ENCODE peak calls at places on chromosomes 3 and 15, in seven cellular contexts. One of them, this sample, is unnamed.

GRCh38 chr3:8663177-8664061 is 18.8 kb upstream of the SSUH2 start:
- DNase-seq in SK-N-SH: peak; percentile 65
- DNase-seq in H1: peak; percentile 94
- DNase-seq in stomach: peak; percentile 85
- DNase-seq in GM23338: peak; percentile 98
- DNase-seq in HCT116: peak; percentile 71
- DNase-seq in Panc1: peak; percentile 38
- DNase-seq in this sample: peak; percentile 65

GRCh38 chr15:98324341-98324970 is 323.9 kb upstream of the IGF1R start:
- DNase-seq in SK-N-SH: no peak
- DNase-seq in H1: no peak
- DNase-seq in stomach: no peak
- DNase-seq in GM23338: no peak
- DNase-seq in HCT116: no peak
- DNase-seq in Panc1: no peak
- DNase-seq in this sample: no peak

GRCh38 chr3:102195198-102195948 is 239.4 kb upstream of the ZPLD1 start:
- DNase-seq in SK-N-SH: no peak
- DNase-seq in H1: no peak
- DNase-seq in stomach: peak; percentile 45
- DNase-seq in GM23338: no peak
- DNase-seq in HCT116: no peak
- DNase-seq in Panc1: no peak
- DNase-seq in this sample: no peak

GRCh38 chr15:66078196-66078928 is 175.2 kb downstream of the MEGF11 start:
- DNase-seq in SK-N-SH: no peak
- DNase-seq in H1: no peak
- DNase-seq in stomach: no peak
- DNase-seq in GM23338: peak; percentile 50
- DNase-seq in HCT116: no peak
- DNase-seq in Panc1: no peak
- DNase-seq in this sample: no peak

GRCh38 chr3:111692593-111693552 is 97.7 kb upstream of the ZBED2 start:
- DNase-seq in SK-N-SH: no peak
- DNase-seq in H1: no peak
- DNase-seq in stomach: no peak
- DNase-seq in GM23338: no peak
- DNase-seq in HCT116: no peak
- DNase-seq in Panc1: no peak
- DNase-seq in this sample: no peak

GRCh38 chr15:74988007-74988800 is 7.2 kb upstream of the SCAMP5 start:
- DNase-seq in SK-N-SH: peak; percentile 72
- DNase-seq in H1: peak; percentile 60
- DNase-seq in stomach: peak; percentile 49
- DNase-seq in GM23338: peak; percentile 87
- DNase-seq in HCT116: peak; percentile 41
- DNase-seq in Panc1: no peak
- DNase-seq in this sample: no peak

GRCh38 chr3:17775073-17775472 is 32.6 kb upstream of the TBC1D5 start:
- DNase-seq in SK-N-SH: no peak
- DNase-seq in H1: no peak
- DNase-seq in stomach: no peak
- DNase-seq in GM23338: no peak
- DNase-seq in HCT116: no peak
- DNase-seq in Panc1: no peak
- DNase-seq in this sample: no peak

GRCh38 chr15:60421544-60421943 is 23.8 kb upstream of the ANXA2 start:
- DNase-seq in SK-N-SH: no peak
- DNase-seq in H1: no peak
- DNase-seq in stomach: no peak
- DNase-seq in GM23338: no peak
- DNase-seq in HCT116: no peak
- DNase-seq in Panc1: no peak
- DNase-seq in this sample: no peak

GRCh38 chr3:183410280-183410679 is 18.1 kb downstream of the MCF2L2 start:
- DNase-seq in SK-N-SH: no peak
- DNase-seq in H1: no peak
- DNase-seq in stomach: no peak
- DNase-seq in GM23338: no peak
- DNase-seq in HCT116: no peak
- DNase-seq in Panc1: no peak
- DNase-seq in this sample: no peak

GRCh38 chr3:35908366-35909232 is 269.3 kb downstream of the ARPP21 start:
- DNase-seq in SK-N-SH: peak; percentile 23
- DNase-seq in H1: peak; percentile 85
- DNase-seq in stomach: peak; percentile 67
- DNase-seq in GM23338: peak; percentile 92
- DNase-seq in HCT116: peak; percentile 15
- DNase-seq in Panc1: peak; percentile 42
- DNase-seq in this sample: no peak

GRCh38 chr3:50166309-50167019 is 11.3 kb downstream of the SEMA3F start:
- DNase-seq in SK-N-SH: no peak
- DNase-seq in H1: no peak
- DNase-seq in stomach: no peak
- DNase-seq in GM23338: no peak
- DNase-seq in HCT116: no peak
- DNase-seq in Panc1: no peak
- DNase-seq in this sample: no peak

GRCh38 chr3:101729586-101729985 is 5.2 kb downstream of the CEP97 start:
- DNase-seq in SK-N-SH: no peak
- DNase-seq in H1: no peak
- DNase-seq in stomach: no peak
- DNase-seq in GM23338: no peak
- DNase-seq in HCT116: no peak
- DNase-seq in Panc1: no peak
- DNase-seq in this sample: no peak

GRCh38 chr3:13588971-13589370 is 40.0 kb downstream of the FBLN2 start:
- DNase-seq in SK-N-SH: no peak
- DNase-seq in H1: no peak
- DNase-seq in stomach: no peak
- DNase-seq in GM23338: no peak
- DNase-seq in HCT116: no peak
- DNase-seq in Panc1: no peak
- DNase-seq in this sample: no peak

GRCh38 chr15:66195621-66196230 is 57.8 kb downstream of the MEGF11 start:
- DNase-seq in SK-N-SH: no peak
- DNase-seq in H1: no peak
- DNase-seq in stomach: no peak
- DNase-seq in GM23338: no peak
- DNase-seq in HCT116: no peak
- DNase-seq in Panc1: no peak
- DNase-seq in this sample: no peak

GRCh38 chr15:98689431-98689861 is 41.1 kb downstream of the IGF1R start:
- DNase-seq in SK-N-SH: peak; percentile 73
- DNase-seq in H1: no peak
- DNase-seq in stomach: no peak
- DNase-seq in GM23338: no peak
- DNase-seq in HCT116: no peak
- DNase-seq in Panc1: no peak
- DNase-seq in this sample: no peak

GRCh38 chr15:93900476-93901400 is 330.6 kb upstream of the MCTP2 start:
- DNase-seq in SK-N-SH: no peak
- DNase-seq in H1: no peak
- DNase-seq in stomach: no peak
- DNase-seq in GM23338: peak; percentile 22
- DNase-seq in HCT116: no peak
- DNase-seq in Panc1: no peak
- DNase-seq in this sample: no peak

GRCh38 chr15:73283341-73283962 is 85.3 kb downstream of the HCN4 start:
- DNase-seq in SK-N-SH: no peak
- DNase-seq in H1: no peak
- DNase-seq in stomach: no peak
- DNase-seq in GM23338: no peak
- DNase-seq in HCT116: no peak
- DNase-seq in Panc1: no peak
- DNase-seq in this sample: no peak

DNA sequence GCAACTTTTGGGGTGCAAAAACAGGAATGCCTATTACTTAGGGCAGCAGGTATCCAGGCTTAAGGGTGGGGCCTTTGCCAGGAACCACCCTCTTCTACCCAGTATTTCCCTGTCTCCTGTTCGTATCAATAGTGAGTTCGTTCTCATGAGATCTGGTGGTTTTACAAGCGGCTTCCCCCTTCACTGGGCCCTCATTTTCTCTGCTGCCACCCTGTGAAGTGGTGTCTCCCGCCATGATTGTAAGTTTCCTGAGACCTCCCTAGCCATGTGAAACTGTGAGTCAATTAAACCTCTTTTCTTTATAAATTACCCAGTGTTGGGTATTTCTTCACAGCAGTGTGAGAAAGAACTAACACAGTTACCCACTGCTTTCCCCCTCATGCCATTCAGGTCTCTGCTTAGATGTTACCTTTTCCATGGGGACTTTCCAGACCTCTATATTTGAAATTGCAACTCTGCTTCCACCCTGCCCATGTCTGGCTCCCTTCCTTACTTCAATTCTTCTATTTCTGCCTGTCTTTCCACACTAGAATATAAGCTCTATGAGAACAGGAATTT is 23.9 kb upstream of the TRA2B start:
- DNase-seq in SK-N-SH: no peak
- DNase-seq in H1: no peak
- DNase-seq in stomach: no peak
- DNase-seq in GM23338: no peak
- DNase-seq in HCT116: no peak
- DNase-seq in Panc1: no peak
- DNase-seq in this sample: no peak
- TF ChIP-seq CTCF in SK-N-SH: no peak
- TF ChIP-seq CTCF in H1: no peak
- TF ChIP-seq CTCF in stomach: no peak
- TF ChIP-seq CTCF in GM23338: no peak
- TF ChIP-seq CTCF in HCT116: no peak
- TF ChIP-seq CTCF in Panc1: no peak
- TF ChIP-seq CTCF in this sample: no peak

DNA sequence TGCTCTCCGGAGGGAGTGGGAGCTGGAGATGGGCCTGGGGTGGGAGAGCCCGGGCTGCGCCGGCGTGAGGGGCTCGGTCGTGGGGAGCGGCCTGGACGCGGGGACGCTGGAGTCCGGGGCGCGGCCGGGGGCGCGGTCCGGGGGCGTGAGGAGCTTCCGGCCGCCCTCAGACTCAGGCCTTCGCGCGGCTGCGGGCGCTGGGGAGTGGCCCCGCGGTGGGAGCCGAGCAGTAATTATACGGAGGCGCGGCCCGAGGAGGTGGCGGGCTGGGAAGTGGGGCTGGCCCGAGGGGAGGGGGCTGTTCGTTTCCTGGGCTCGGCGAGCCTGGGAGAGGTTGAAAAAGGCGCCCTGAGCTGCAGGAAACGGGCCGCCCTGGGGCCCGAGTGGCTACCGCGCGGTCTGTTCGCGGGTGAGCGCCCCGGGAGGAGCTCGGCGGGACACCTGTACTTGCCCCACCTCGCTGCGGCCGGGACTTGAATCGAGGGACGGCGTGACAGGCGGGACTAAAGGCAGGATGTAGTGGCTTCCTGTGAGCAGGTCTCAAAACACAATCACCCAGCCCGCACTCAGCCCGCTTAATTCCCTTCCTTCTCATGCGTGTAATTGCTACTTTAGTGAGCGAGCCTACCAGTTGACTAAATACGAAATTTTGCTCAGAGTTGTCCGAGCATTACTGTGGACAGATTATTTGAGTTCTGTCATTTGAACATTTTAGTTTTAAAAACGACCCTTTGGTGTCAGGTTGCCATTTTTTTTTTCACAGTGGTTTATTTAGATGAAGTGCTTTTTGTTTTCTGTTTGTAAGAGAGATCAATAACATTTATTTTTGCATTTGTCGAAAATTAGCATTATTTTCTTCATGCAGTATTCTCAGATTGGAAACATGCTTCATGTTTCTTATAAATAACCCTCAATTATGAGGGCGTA is 855 bp downstream of the RASA2 start:
- DNase-seq in SK-N-SH: peak; percentile 85
- DNase-seq in H1: peak; percentile 82
- DNase-seq in stomach: peak; percentile 87
- DNase-seq in GM23338: peak; percentile 85
- DNase-seq in HCT116: peak; percentile 59
- DNase-seq in Panc1: no peak
- DNase-seq in this sample: peak; percentile 84
- TF ChIP-seq POLR2AphosphoS5 in SK-N-SH: no peak
- TF ChIP-seq POLR2AphosphoS5 in H1: no peak
- TF ChIP-seq POLR2AphosphoS5 in stomach: no peak
- TF ChIP-seq POLR2AphosphoS5 in GM23338: peak; percentile 41
- TF ChIP-seq POLR2AphosphoS5 in HCT116: peak; percentile 54
- TF ChIP-seq POLR2AphosphoS5 in Panc1: no peak
- TF ChIP-seq POLR2AphosphoS5 in this sample: peak; percentile 53

DNA sequence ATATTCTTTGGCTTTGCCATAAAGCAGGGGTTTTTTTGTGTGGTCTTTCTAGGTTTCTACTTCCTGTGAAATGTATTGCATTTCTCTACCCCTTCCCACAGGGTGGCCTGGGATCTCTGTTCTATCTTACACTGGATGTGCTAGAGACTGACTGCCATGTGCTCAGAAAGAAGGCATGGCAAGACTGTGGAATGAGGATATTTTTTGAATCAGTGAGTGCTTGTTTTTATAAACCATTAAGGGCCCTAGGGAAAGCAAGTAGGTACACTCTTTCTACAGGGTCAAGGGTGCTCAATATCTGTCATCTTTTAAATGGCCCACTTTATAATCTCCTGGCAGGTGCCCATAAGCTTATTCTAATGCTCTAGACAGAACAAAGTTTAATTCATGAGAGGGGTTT is 730 bp downstream of the FETUB start:
- DNase-seq in SK-N-SH: no peak
- DNase-seq in H1: no peak
- DNase-seq in stomach: no peak
- DNase-seq in GM23338: no peak
- DNase-seq in HCT116: no peak
- DNase-seq in Panc1: no peak
- DNase-seq in this sample: no peak
- H3K4me3 ChIP-seq in SK-N-SH: no peak overlapping the region
- H3K4me3 ChIP-seq in H1: no peak overlapping the region
- H3K4me3 ChIP-seq in stomach: no peak overlapping the region
- H3K4me3 ChIP-seq in GM23338: no peak overlapping the region
- H3K4me3 ChIP-seq in HCT116: no peak overlapping the region
- H3K4me3 ChIP-seq in Panc1: no peak overlapping the region
- H3K4me3 ChIP-seq in this sample: no peak overlapping the region

GRCh38 chr15:58384667-58385066 is 47.1 kb upstream of the LIPC start:
- DNase-seq in SK-N-SH: no peak
- DNase-seq in H1: no peak
- DNase-seq in stomach: no peak
- DNase-seq in GM23338: no peak
- DNase-seq in HCT116: no peak
- DNase-seq in Panc1: no peak
- DNase-seq in this sample: no peak

GRCh38 chr15:58386641-58387040 is 45.1 kb upstream of the LIPC start:
- DNase-seq in SK-N-SH: no peak
- DNase-seq in H1: no peak
- DNase-seq in stomach: no peak
- DNase-seq in GM23338: no peak
- DNase-seq in HCT116: no peak
- DNase-seq in Panc1: no peak
- DNase-seq in this sample: no peak

GRCh38 chr15:58381696-58382095 is 50.1 kb upstream of the LIPC start:
- DNase-seq in SK-N-SH: no peak
- DNase-seq in H1: no peak
- DNase-seq in stomach: no peak
- DNase-seq in GM23338: no peak
- DNase-seq in HCT116: no peak
- DNase-seq in Panc1: no peak
- DNase-seq in this sample: no peak

GRCh38 chr15:58386081-58386480 is 45.7 kb upstream of the LIPC start:
- DNase-seq in SK-N-SH: no peak
- DNase-seq in H1: no peak
- DNase-seq in stomach: no peak
- DNase-seq in GM23338: no peak
- DNase-seq in HCT116: no peak
- DNase-seq in Panc1: no peak
- DNase-seq in this sample: no peak

GRCh38 chr15:58383876-58384275 is 47.9 kb upstream of the LIPC start:
- DNase-seq in SK-N-SH: no peak
- DNase-seq in H1: peak; percentile 67
- DNase-seq in stomach: no peak
- DNase-seq in GM23338: peak; percentile 74
- DNase-seq in HCT116: no peak
- DNase-seq in Panc1: no peak
- DNase-seq in this sample: no peak
- TF ChIP-seq CTCF in SK-N-SH: no peak
- TF ChIP-seq CTCF in H1: no peak
- TF ChIP-seq CTCF in stomach: no peak
- TF ChIP-seq CTCF in GM23338: peak; percentile 59
- TF ChIP-seq CTCF in HCT116: no peak
- TF ChIP-seq CTCF in Panc1: no peak
- TF ChIP-seq CTCF in this sample: no peak

This sample was measured in breast epithelium.